ENCODE peak calls at places on chromosomes 4 and X, in six cellular contexts. One of them, this sample, is unnamed.

GRCh38 chrX:107678957-107679740 is 50.8 kb downstream of the PRPS1 start:
- DNase-seq in tibial nerve: peak
- DNase-seq in heart right ventricle: peak
- DNase-seq in cardiac muscle cell: peak
- DNase-seq in colonic mucosa: peak
- DNase-seq in A549: peak
- DNase-seq in this sample: peak

GRCh38 chr4:141636771-141637460 is 533 bp downstream of the IL15 start:
- DNase-seq in colonic mucosa: peak
- DNase-seq in tibial nerve: no peak
- DNase-seq in A549: peak
- DNase-seq in cardiac muscle cell: peak
- DNase-seq in heart right ventricle: peak
- DNase-seq in this sample: peak

GRCh38 chrX:9882669-9883446 is 84.3 kb upstream of the CLDN34 start:
- DNase-seq in tibial nerve: no peak
- DNase-seq in A549: peak
- DNase-seq in colonic mucosa: no peak
- DNase-seq in heart right ventricle: no peak
- DNase-seq in cardiac muscle cell: peak
- DNase-seq in this sample: peak

GRCh38 chr4:182643801-182644311 is 273.3 kb downstream of the DCTD start:
- DNase-seq in tibial nerve: no peak
- DNase-seq in colonic mucosa: no peak
- DNase-seq in heart right ventricle: peak
- DNase-seq in A549: no peak
- DNase-seq in cardiac muscle cell: peak
- DNase-seq in this sample: peak

GRCh38 chr4:75953509-75953908 is 12.7 kb upstream of the NAAA start:
- DNase-seq in tibial nerve: no peak
- DNase-seq in cardiac muscle cell: no peak
- DNase-seq in colonic mucosa: no peak
- DNase-seq in A549: no peak
- DNase-seq in heart right ventricle: no peak
- DNase-seq in this sample: no peak

GRCh38 chrX:42027367-42028025 is 104.1 kb upstream of the CASK start:
- DNase-seq in tibial nerve: no peak
- DNase-seq in cardiac muscle cell: no peak
- DNase-seq in heart right ventricle: no peak
- DNase-seq in colonic mucosa: no peak
- DNase-seq in A549: no peak
- DNase-seq in this sample: no peak

GRCh38 chr4:9898596-9899345 is 117.3 kb downstream of the DRD5 start:
- DNase-seq in A549: peak
- DNase-seq in colonic mucosa: peak
- DNase-seq in tibial nerve: peak
- DNase-seq in cardiac muscle cell: peak
- DNase-seq in heart right ventricle: peak
- DNase-seq in this sample: peak

GRCh38 chr4:41360214-41360910 is 103.6 kb downstream of the UCHL1 start:
- DNase-seq in heart right ventricle: peak
- DNase-seq in tibial nerve: no peak
- DNase-seq in colonic mucosa: peak
- DNase-seq in A549: peak
- DNase-seq in cardiac muscle cell: peak
- DNase-seq in this sample: peak

GRCh38 chr4:95546866-95547707 is 1.7 kb downstream of the UNC5C start:
- DNase-seq in tibial nerve: no peak
- DNase-seq in A549: no peak
- DNase-seq in cardiac muscle cell: no peak
- DNase-seq in colonic mucosa: no peak
- DNase-seq in heart right ventricle: no peak
- DNase-seq in this sample: no peak

GRCh38 chr4:118356731-118357130 is 3.9 kb upstream of the PRSS12 start:
- DNase-seq in cardiac muscle cell: no peak
- DNase-seq in tibial nerve: no peak
- DNase-seq in heart right ventricle: no peak
- DNase-seq in A549: no peak
- DNase-seq in colonic mucosa: no peak
- DNase-seq in this sample: no peak

GRCh38 chrX:39157796-39158195 is 356.5 kb downstream of the MID1IP1 start:
- DNase-seq in heart right ventricle: no peak
- DNase-seq in colonic mucosa: no peak
- DNase-seq in A549: no peak
- DNase-seq in cardiac muscle cell: no peak
- DNase-seq in tibial nerve: no peak
- DNase-seq in this sample: no peak

GRCh38 chr4:81319657-81320056 is 104.6 kb upstream of the PRKG2 start:
- DNase-seq in cardiac muscle cell: no peak
- DNase-seq in colonic mucosa: no peak
- DNase-seq in A549: no peak
- DNase-seq in heart right ventricle: no peak
- DNase-seq in tibial nerve: no peak
- DNase-seq in this sample: no peak

GRCh38 chr4:67456577-67457196 is 88.6 kb downstream of the CENPC start:
- DNase-seq in heart right ventricle: no peak
- DNase-seq in A549: no peak
- DNase-seq in colonic mucosa: peak
- DNase-seq in tibial nerve: no peak
- DNase-seq in cardiac muscle cell: peak
- DNase-seq in this sample: peak

GRCh38 chr4:6277139-6277802 is 7.6 kb downstream of the WFS1 start:
- DNase-seq in cardiac muscle cell: no peak
- DNase-seq in colonic mucosa: no peak
- DNase-seq in A549: no peak
- DNase-seq in tibial nerve: no peak
- DNase-seq in heart right ventricle: peak
- DNase-seq in this sample: no peak

GRCh38 chrX:10041383-10041782 is 74.2 kb downstream of the CLDN34 start:
- DNase-seq in A549: peak
- DNase-seq in colonic mucosa: no peak
- DNase-seq in cardiac muscle cell: no peak
- DNase-seq in tibial nerve: no peak
- DNase-seq in heart right ventricle: no peak
- DNase-seq in this sample: peak

GRCh38 chr4:94680131-94680862 is 77.5 kb upstream of the BMPR1B start:
- DNase-seq in cardiac muscle cell: no peak
- DNase-seq in heart right ventricle: no peak
- DNase-seq in colonic mucosa: no peak
- DNase-seq in A549: no peak
- DNase-seq in tibial nerve: no peak
- DNase-seq in this sample: peak

GRCh38 chr4:102675142-102675541 is 85.6 kb downstream of the MANBA start:
- DNase-seq in heart right ventricle: no peak
- DNase-seq in cardiac muscle cell: peak
- DNase-seq in tibial nerve: no peak
- DNase-seq in colonic mucosa: no peak
- DNase-seq in A549: no peak
- DNase-seq in this sample: peak

GRCh38 chr4:108172231-108172779 is 3.6 kb upstream of the LEF1 start:
- DNase-seq in tibial nerve: no peak
- DNase-seq in A549: no peak
- DNase-seq in heart right ventricle: no peak
- DNase-seq in cardiac muscle cell: peak
- DNase-seq in colonic mucosa: no peak
- DNase-seq in this sample: no peak

GRCh38 chr4:184898793-184899192 is 73.0 kb upstream of the ACSL1 start:
- DNase-seq in A549: no peak
- DNase-seq in colonic mucosa: no peak
- DNase-seq in cardiac muscle cell: no peak
- DNase-seq in tibial nerve: no peak
- DNase-seq in heart right ventricle: no peak
- DNase-seq in this sample: no peak

GRCh38 chrX:31213941-31214340 is 142.1 kb upstream of the FTHL17 start:
- DNase-seq in colonic mucosa: no peak
- DNase-seq in A549: no peak
- DNase-seq in cardiac muscle cell: peak
- DNase-seq in tibial nerve: no peak
- DNase-seq in heart right ventricle: no peak
- DNase-seq in this sample: peak

GRCh38 chr4:142558851-142559250 is 287.2 kb downstream of the INPP4B start:
- DNase-seq in tibial nerve: no peak
- DNase-seq in cardiac muscle cell: peak
- DNase-seq in A549: no peak
- DNase-seq in heart right ventricle: no peak
- DNase-seq in colonic mucosa: no peak
- DNase-seq in this sample: peak

GRCh38 chr4:91108751-91109150 is 981.6 kb downstream of the CCSER1 start:
- DNase-seq in A549: no peak
- DNase-seq in tibial nerve: no peak
- DNase-seq in cardiac muscle cell: no peak
- DNase-seq in colonic mucosa: no peak
- DNase-seq in heart right ventricle: no peak
- DNase-seq in this sample: no peak

GRCh38 chr4:147201016-147201415 is 255.4 kb upstream of the TTC29 start:
- DNase-seq in A549: no peak
- DNase-seq in cardiac muscle cell: no peak
- DNase-seq in tibial nerve: no peak
- DNase-seq in heart right ventricle: no peak
- DNase-seq in colonic mucosa: no peak
- DNase-seq in this sample: no peak

GRCh38 chr4:152516156-152516555 is 19.7 kb downstream of the FBXW7 start:
- DNase-seq in colonic mucosa: no peak
- DNase-seq in tibial nerve: no peak
- DNase-seq in cardiac muscle cell: peak
- DNase-seq in A549: no peak
- DNase-seq in heart right ventricle: no peak
- DNase-seq in this sample: peak

GRCh38 chr4:179662522-179662921 is 2220.3 kb upstream of the AGA start:
- DNase-seq in tibial nerve: no peak
- DNase-seq in cardiac muscle cell: no peak
- DNase-seq in heart right ventricle: no peak
- DNase-seq in A549: no peak
- DNase-seq in colonic mucosa: no peak
- DNase-seq in this sample: no peak

GRCh38 chr4:45350438-45350837 is 624.1 kb upstream of the GNPDA2 start:
- DNase-seq in colonic mucosa: no peak
- DNase-seq in cardiac muscle cell: peak
- DNase-seq in A549: no peak
- DNase-seq in heart right ventricle: no peak
- DNase-seq in tibial nerve: no peak
- DNase-seq in this sample: peak
- H3K4me3 ChIP-seq in colonic mucosa: no peak
- H3K4me3 ChIP-seq in cardiac muscle cell: no peak
- H3K4me3 ChIP-seq in A549: no peak
- H3K4me3 ChIP-seq in heart right ventricle: no peak
- H3K4me3 ChIP-seq in tibial nerve: peak
- H3K4me3 ChIP-seq in this sample: no peak

GRCh38 chr4:30614771-30615170 is 105.4 kb upstream of the PCDH7 start:
- DNase-seq in colonic mucosa: no peak
- DNase-seq in A549: no peak
- DNase-seq in cardiac muscle cell: peak
- DNase-seq in tibial nerve: no peak
- DNase-seq in heart right ventricle: no peak
- DNase-seq in this sample: no peak

GRCh38 chr4:30619679-30620078 is 100.5 kb upstream of the PCDH7 start:
- DNase-seq in A549: no peak
- DNase-seq in tibial nerve: no peak
- DNase-seq in heart right ventricle: no peak
- DNase-seq in cardiac muscle cell: peak
- DNase-seq in colonic mucosa: no peak
- DNase-seq in this sample: peak

GRCh38 chr4:30616943-30617646 is 103.1 kb upstream of the PCDH7 start:
- DNase-seq in tibial nerve: no peak
- DNase-seq in colonic mucosa: no peak
- DNase-seq in A549: no peak
- DNase-seq in cardiac muscle cell: peak
- DNase-seq in heart right ventricle: no peak
- DNase-seq in this sample: peak

GRCh38 chr4:30620711-30621110 is 99.5 kb upstream of the PCDH7 start:
- DNase-seq in heart right ventricle: no peak
- DNase-seq in A549: no peak
- DNase-seq in cardiac muscle cell: no peak
- DNase-seq in colonic mucosa: no peak
- DNase-seq in tibial nerve: no peak
- DNase-seq in this sample: no peak

DNA sequence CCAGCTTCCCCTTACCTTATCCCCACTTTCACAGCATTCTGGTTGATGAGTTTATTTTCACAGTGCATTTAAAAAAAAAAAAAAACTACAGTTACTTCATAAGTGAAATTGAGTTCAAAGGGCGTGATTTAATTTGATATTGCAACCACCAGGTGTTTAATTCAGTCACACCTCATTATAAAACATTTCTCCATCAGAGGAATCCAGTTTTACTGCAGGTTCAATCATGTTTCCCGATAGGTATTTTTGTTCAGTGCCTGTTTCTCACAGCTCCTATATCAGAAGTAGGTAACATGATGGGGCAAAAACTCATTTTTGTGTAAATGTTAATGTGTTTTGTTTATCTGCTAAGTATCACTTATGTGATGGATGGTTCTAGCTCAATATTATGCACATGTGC is 102.3 kb upstream of the PCDH7 start:
- DNase-seq in cardiac muscle cell: no peak
- DNase-seq in tibial nerve: no peak
- DNase-seq in A549: no peak
- DNase-seq in heart right ventricle: no peak
- DNase-seq in colonic mucosa: no peak
- DNase-seq in this sample: no peak
- TF ChIP-seq CTCF in cardiac muscle cell: no peak
- TF ChIP-seq CTCF in tibial nerve: no peak
- TF ChIP-seq CTCF in A549: no peak
- TF ChIP-seq CTCF in heart right ventricle: no peak
- TF ChIP-seq CTCF in colonic mucosa: no peak
- TF ChIP-seq CTCF in this sample: no peak

DNA sequence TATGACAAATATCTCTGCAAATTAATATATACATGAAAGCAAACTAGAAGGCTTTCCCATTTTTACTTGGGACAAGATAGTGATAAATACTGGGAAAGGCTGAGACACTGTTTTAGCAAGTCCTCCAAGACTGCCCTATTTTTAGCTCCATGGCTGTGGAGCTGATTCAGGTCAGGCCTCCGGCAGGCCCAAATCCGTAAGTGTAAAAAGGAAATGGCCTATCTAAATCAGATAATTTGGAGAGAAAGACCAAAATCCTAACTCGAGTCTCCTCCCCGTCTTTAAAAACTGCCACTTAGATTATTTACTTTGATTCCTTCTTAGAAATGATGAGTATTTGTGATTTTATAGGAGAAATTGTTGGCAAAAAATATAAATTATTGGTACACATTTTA is 2.9 kb downstream of the OTUD4 start:
- DNase-seq in cardiac muscle cell: peak
- DNase-seq in A549: no peak
- DNase-seq in heart right ventricle: no peak
- DNase-seq in tibial nerve: no peak
- DNase-seq in colonic mucosa: no peak
- DNase-seq in this sample: peak
- H3K4me3 ChIP-seq in cardiac muscle cell: peak
- H3K4me3 ChIP-seq in A549: peak
- H3K4me3 ChIP-seq in heart right ventricle: peak
- H3K4me3 ChIP-seq in tibial nerve: no peak
- H3K4me3 ChIP-seq in colonic mucosa: peak
- H3K4me3 ChIP-seq in this sample: peak

DNA sequence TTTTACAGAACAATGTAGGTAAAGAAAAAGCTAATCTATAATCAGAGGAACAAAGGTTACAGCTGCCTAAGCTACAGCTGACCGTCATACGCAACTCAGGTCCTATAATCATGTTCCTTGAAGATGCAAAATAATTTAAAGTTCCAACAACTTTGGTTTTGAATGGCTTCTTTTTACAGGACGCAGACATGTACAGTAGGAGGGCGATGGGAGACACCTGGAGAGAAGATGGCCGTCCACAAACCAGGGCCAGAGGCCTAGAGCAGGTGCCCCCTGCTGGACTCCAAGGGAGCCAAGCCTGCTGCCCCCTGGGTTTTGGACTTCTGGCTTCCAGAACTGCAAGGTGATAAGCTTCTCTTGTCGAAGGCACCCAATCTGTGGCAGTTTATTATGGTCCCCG is 10.6 kb downstream of the HGFAC start:
- DNase-seq in heart right ventricle: peak
- DNase-seq in colonic mucosa: no peak
- DNase-seq in A549: peak
- DNase-seq in cardiac muscle cell: peak
- DNase-seq in tibial nerve: no peak
- DNase-seq in this sample: no peak
- TF ChIP-seq CTCF in heart right ventricle: no peak
- TF ChIP-seq CTCF in colonic mucosa: peak
- TF ChIP-seq CTCF in A549: no peak
- TF ChIP-seq CTCF in cardiac muscle cell: peak
- TF ChIP-seq CTCF in tibial nerve: no peak
- TF ChIP-seq CTCF in this sample: peak